ENCODE peak calls at places on chromosomes 11 and 22, in four cellular contexts. R, K, Y and B are unnamed samples.

GRCh38 chr11:120205596-120206161 is 5.2 kb upstream of the OAF start:
- DNase-seq in Y (no peak), R (no peak), K (no peak), B (no peak)

GRCh38 chr11:123054301-123055065 is 7.5 kb downstream of the HSPA8 start:
- DNase-seq in K (no peak), Y (peak; percentile 88), R (no peak), B (no peak)

GRCh38 chr11:44036811-44037657 is 10.7 kb upstream of the ACCSL start:
- DNase-seq in R (peak; percentile 83), Y (peak; percentile 34), K (peak; percentile 66), B (peak; percentile 2)

GRCh38 chr11:117473692-117474091 is 146.0 kb downstream of the CEP164 start:
- DNase-seq in R (no peak), K (no peak), Y (no peak), B (no peak)

GRCh38 chr22:25282671-25283561 is 63.5 kb downstream of the CRYBB2 start:
- DNase-seq in Y (no peak), R (no peak), K (no peak), B (no peak)

GRCh38 chr11:128928400-128928799 is 14.3 kb downstream of the TP53AIP1 start:
- DNase-seq in Y (peak; percentile 11), K (no peak), R (no peak), B (peak; percentile 30)

GRCh38 chr11:80331694-80332093 is 890.9 kb upstream of the TENM4 start:
- DNase-seq in R (no peak), Y (no peak), K (no peak), B (no peak)

GRCh38 chr11:113255096-113255495 is 59.3 kb upstream of the TTC12 start:
- DNase-seq in Y (no peak), R (no peak), K (no peak), B (no peak)

GRCh38 chr11:35418847-35419712 is at the start of gene SLC1A2:
- DNase-seq in R (peak; percentile 52), K (no peak), Y (no peak), B (no peak)

GRCh38 chr11:69540118-69541000 is 58.9 kb downstream of the LINC01488 start:
- DNase-seq in Y (no peak), K (no peak), R (peak; percentile 76), B (no peak)

GRCh38 chr22:24379536-24379935 is 47.9 kb upstream of the ADORA2A start:
- DNase-seq in R (no peak), K (no peak), Y (no peak), B (no peak)

GRCh38 chr11:113577356-113578163 is 102.4 kb upstream of the DRD2 start:
- DNase-seq in R (no peak), K (no peak), Y (no peak), B (no peak)

GRCh38 chr11:118618115-118618990 is 10.9 kb downstream of the PHLDB1 start:
- DNase-seq in Y (no peak), R (peak; percentile 75), K (no peak), B (no peak)

GRCh38 chr11:45599161-45599943 is 66.1 kb downstream of the CHST1 start:
- DNase-seq in R (no peak), Y (no peak), K (no peak), B (no peak)

GRCh38 chr22:35620624-35621245 is 3.6 kb upstream of the MB start:
- DNase-seq in Y (no peak), K (no peak), R (peak; percentile 63), B (no peak)

GRCh38 chr11:125588505-125588904 is 4.1 kb upstream of the STT3A start:
- DNase-seq in Y (no peak), R (no peak), K (no peak), B (no peak)

GRCh38 chr11:128379587-128380279 is 207.6 kb downstream of the ETS1 start:
- DNase-seq in Y (no peak), K (no peak), R (no peak), B (no peak)

GRCh38 chr11:37504066-37504611 is 906.1 kb upstream of the RAG2 start:
- DNase-seq in K (no peak), R (no peak), Y (no peak), B (peak; percentile 37)

GRCh38 chr11:111980062-111980461 is 42.9 kb downstream of the DIXDC1 start:
- DNase-seq in Y (no peak), K (no peak), R (no peak), B (no peak)

GRCh38 chr11:74866557-74866956 is 82.3 kb downstream of the XRRA1 start:
- DNase-seq in R (no peak), Y (peak; percentile 11), K (no peak), B (no peak)

GRCh38 chr11:74871037-74871436 is 77.9 kb downstream of the XRRA1 start:
- DNase-seq in Y (peak; percentile 14), R (no peak), K (no peak), B (no peak)

DNA sequence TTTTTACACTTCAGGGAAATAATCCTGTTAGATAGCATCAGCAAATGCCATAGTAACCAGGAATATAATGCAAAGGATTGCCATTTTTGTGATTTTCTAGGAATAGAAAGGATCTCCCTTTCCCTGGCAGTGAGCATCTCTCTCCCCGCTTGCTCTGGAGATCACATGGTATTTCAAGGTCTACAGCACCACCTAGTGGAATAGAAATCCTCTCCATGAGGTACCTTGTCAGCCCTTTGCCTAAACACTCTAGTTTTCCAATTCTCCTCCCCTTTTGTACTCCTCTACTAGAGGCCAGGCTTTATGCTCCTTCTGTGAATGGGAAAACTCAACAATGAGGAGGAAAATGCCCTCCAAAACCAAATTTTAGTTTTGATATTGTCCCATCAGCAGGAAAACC is 78.4 kb downstream of the XRRA1 start:
- DNase-seq in R (no peak), Y (peak; percentile 63), K (no peak), B (no peak)
- TF ChIP-seq CTCF in R (no peak), Y (peak; percentile 80), K (no peak), B (peak; percentile 30)

DNA sequence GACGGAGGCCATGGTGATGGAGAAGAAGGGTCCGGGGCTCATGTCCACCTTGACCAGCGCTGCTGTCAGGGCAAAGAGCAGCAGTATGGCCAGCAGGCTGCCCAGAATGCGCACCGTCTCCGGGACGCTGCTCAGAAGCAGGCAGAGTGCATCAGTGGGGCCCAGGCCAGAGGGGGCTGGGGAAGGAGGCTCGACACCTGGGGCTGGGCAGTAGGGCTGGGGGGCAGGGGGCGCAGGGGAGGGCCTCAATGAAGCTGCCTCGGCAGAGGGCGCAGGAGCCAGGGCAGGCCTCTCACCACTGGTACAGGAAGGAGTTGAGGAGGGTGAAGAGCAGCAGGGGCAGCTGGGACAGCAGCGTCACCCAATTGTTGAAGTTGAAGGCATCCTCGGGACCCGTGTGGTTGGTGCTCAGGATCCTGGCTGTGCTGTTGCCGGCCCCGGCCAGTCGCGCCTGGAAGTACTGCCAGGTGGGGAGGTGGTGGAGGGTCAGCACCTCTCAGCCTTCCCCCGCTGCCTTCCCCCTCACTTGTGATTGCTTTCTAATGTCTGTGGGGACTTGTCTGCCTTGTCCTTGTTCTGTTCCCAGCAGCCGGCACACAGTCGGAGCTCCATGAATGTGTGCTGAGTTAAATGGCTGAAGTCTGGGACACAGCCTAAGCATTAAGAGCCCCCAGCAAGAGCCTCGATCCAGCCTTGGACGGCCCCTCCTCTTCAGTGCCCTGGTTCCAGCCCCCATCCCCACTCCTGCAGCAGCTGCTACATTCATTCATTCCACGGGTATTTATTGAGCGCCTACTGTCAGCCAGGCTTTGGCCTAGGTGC is 2.3 kb downstream of the SLC29A2 start:
- DNase-seq in R (peak; percentile 45), Y (no peak), K (no peak), B (no peak)
- H3K4me3 ChIP-seq in R (peak overlapping the region; percentile 91), Y (peak overlapping the region; percentile 82), K (no peak overlapping the region), B (no peak overlapping the region)

DNA sequence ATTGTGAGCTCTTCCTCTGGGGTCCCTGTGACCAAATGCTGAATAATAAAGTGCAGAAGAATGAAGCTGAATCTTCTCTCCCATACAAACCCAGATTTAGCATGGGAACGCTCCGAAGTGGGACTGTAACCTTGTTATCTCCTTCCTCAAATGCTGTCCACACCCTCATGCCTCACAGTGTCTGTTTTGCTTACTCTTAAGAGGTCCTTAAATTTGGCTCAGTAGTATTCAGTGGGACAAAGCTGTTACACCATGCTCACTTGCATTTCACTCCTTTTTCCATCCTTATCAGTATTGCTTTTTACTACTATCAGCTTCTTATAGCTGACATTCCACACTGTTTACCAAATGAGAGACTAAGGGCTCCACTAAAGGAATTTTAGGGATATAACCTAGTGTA is 13.8 kb upstream of the AMOTL1 start:
- DNase-seq in R (no peak), K (no peak), Y (no peak), B (no peak)
- TF ChIP-seq CTCF in R (no peak), K (no peak), Y (no peak), B (no peak)

GRCh38 chr22:31263896-31264295 is 28.4 kb downstream of the PIK3IP1 start:
- DNase-seq in Y (no peak), R (no peak), K (no peak), B (no peak)
- H3K4me3 ChIP-seq in Y (no peak overlapping the region), R (no peak overlapping the region), K (no peak overlapping the region), B (no peak overlapping the region)

GRCh38 chr11:1946812-1947480 is at the start of gene MRPL23:
- DNase-seq in R (peak; percentile 14), K (no peak), Y (no peak), B (no peak)
- TF ChIP-seq CTCF in R (no peak), K (no peak), Y (no peak), B (no peak)

GRCh38 chr11:110295086-110295485 is 1.3 kb downstream of the RDX start:
- DNase-seq in Y (no peak), R (no peak), K (no peak), B (no peak)

GRCh38 chr11:110297082-110297725 is 790 bp upstream of the RDX start:
- DNase-seq in R (no peak), K (no peak), Y (no peak), B (no peak)

GRCh38 chr11:110296226-110297081 is at the start of gene RDX:
- DNase-seq in Y (peak; percentile 80), R (peak; percentile 88), K (peak; percentile 80), B (no peak)

GRCh38 chr11:110295487-110296225 is 758 bp downstream of the RDX start:
- DNase-seq in Y (peak; percentile 73), R (peak; percentile 71), K (peak; percentile 75), B (peak; percentile 53)

DNA sequence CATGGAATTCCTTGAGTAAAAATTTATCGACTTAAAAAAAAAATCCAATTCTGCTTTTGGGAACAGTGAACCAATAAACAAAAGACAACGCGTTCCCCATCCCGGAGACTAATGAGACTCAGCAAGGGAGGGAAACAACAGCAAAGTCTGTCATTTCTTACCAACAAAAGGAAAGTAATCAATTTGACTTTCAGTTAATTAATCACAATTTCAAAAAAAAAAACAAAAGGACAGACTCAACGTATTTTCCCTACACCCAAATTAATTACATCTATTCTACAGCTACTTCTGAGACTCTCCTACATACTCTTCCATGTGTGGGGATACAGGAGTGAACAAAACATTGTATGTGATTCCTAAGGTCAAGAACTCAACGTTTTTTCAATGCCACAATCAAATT is 1.9 kb downstream of the RDX start:
- DNase-seq in Y (no peak), R (no peak), K (no peak), B (no peak)
- H3K4me3 ChIP-seq in Y (peak overlapping the region; percentile 92), R (peak overlapping the region; percentile 97), K (no peak overlapping the region), B (peak overlapping the region; percentile 69)